ENCODE peak calls at places on chromosome 13, in seven cellular contexts. L is progenitor cell of endocrine pancreas; I is transverse colon; G is activated CD8-positive, alpha-beta memory T cell treated with anti-CD3 and anti-CD28 coated beads for 24 hours; H is H7; B is NCI-H748 treated with DMSO at 0.1 percent for 48 hours; T is HuH-7. E is an unnamed sample.

GRCh38 chr13:49235856-49236431 is 11.8 kb upstream of the CDADC1 start:
- DNase-seq in L (no peak), I (no peak), G (no peak), H (no peak), B (no peak), T (no peak), E (peak; percentile 93)

GRCh38 chr13:41588899-41589298 is 131.5 kb downstream of the RGCC start:
- DNase-seq in L (no peak), I (no peak), G (no peak), H (no peak), B (no peak), T (no peak), E (no peak)

GRCh38 chr13:110538632-110539031 is 22.9 kb downstream of the RAB20 start:
- DNase-seq in L (no peak), I (peak; percentile 45), G (no peak), H (no peak), B (no peak), T (no peak), E (no peak)

GRCh38 chr13:37923236-37923635 is 53.7 kb upstream of the TRPC4 start:
- DNase-seq in L (no peak), I (no peak), G (no peak), H (no peak), B (no peak), T (no peak), E (no peak)

GRCh38 chr13:97005631-97006262 is 11.5 kb upstream of the OXGR1 start:
- DNase-seq in L (no peak), I (no peak), G (no peak), H (no peak), B (no peak), T (no peak), E (peak; percentile 81)

GRCh38 chr13:98246538-98247172 is 69.6 kb upstream of the RNF113B start:
- DNase-seq in L (no peak), I (no peak), G (no peak), H (no peak), B (no peak), T (no peak), E (peak; percentile 34)

GRCh38 chr13:68152414-68152813 is 922.3 kb upstream of the PCDH9 start:
- DNase-seq in L (no peak), I (no peak), G (no peak), H (no peak), B (no peak), T (no peak), E (no peak)

GRCh38 chr13:37640499-37640898 is 41.9 kb upstream of the POSTN start:
- DNase-seq in L (no peak), I (no peak), G (no peak), H (peak; percentile 5), B (peak; percentile 51), T (no peak), E (no peak)

GRCh38 chr13:49265822-49266221 is 18.1 kb downstream of the CDADC1 start:
- DNase-seq in L (no peak), I (no peak), G (no peak), H (no peak), B (no peak), T (no peak), E (no peak)

GRCh38 chr13:83450586-83450985 is 431.7 kb downstream of the SLITRK1 start:
- DNase-seq in L (no peak), I (no peak), G (no peak), H (no peak), B (no peak), T (no peak), E (no peak)

GRCh38 chr13:98228661-98229349 is 51.7 kb upstream of the RNF113B start:
- DNase-seq in L (no peak), I (no peak), G (no peak), H (no peak), B (no peak), T (no peak), E (peak; percentile 69)

GRCh38 chr13:46137627-46138026 is 32.8 kb upstream of the CPB2 start:
- DNase-seq in L (no peak), I (no peak), G (no peak), H (no peak), B (no peak), T (no peak), E (no peak)

GRCh38 chr13:87907202-87907601 is 236.0 kb downstream of the SLITRK5 start:
- DNase-seq in L (no peak), I (no peak), G (no peak), H (no peak), B (no peak), T (no peak), E (no peak)

GRCh38 chr13:74977498-74977897 is 504.5 kb downstream of the TBC1D4 start:
- DNase-seq in L (no peak), I (no peak), G (no peak), H (no peak), B (no peak), T (no peak), E (no peak)

GRCh38 chr13:104015646-104016396 is 949.6 kb upstream of the SLC10A2 start:
- DNase-seq in L (no peak), I (no peak), G (no peak), H (no peak), B (no peak), T (no peak), E (no peak)

GRCh38 chr13:41034862-41035261 is 15.7 kb upstream of the ELF1 start:
- DNase-seq in L (no peak), I (no peak), G (no peak), H (no peak), B (no peak), T (no peak), E (no peak)

GRCh38 chr13:85650613-85651012 is 148.6 kb downstream of the SLITRK6 start:
- DNase-seq in L (no peak), I (no peak), G (no peak), H (no peak), B (no peak), T (no peak), E (no peak)

GRCh38 chr13:101140936-101141335 is 275.4 kb downstream of the NALCN start:
- DNase-seq in L (no peak), I (no peak), G (no peak), H (no peak), B (no peak), T (no peak), E (no peak)

E was measured in trophoblast cell.